ENCODE peak calls at places on chromosomes 3 and 15, in ten cellular contexts. S is CD8-positive, alpha-beta memory T cell; O is left ventricle myocardium inferior; C is Ammon's horn; J is germinal center; V is iPS-NIHi11; L is Caki2; U is ureter; T is stimulated activated CD4-positive, alpha-beta T cell treated with anti-CD3 and anti-CD28 coated beads, Interleukin-15, amount 100 ng/mL, for 24 hours; D is stimulated activated CD8-positive, alpha-beta memory T cell treated with anti-CD3 and anti-CD28 coated beads, Interleukin-12 subunit alpha, Interleukin-12 subunit beta, amount 100 ng/mL, for 1 hour. G is an unnamed sample.

GRCh38 chr3:14915636-14916222 is 31.7 kb upstream of the NR2C2 start:
- DNase-seq in S (no peak), O (no peak), C (no peak), J (no peak), V (no peak), L (no peak), U (peak), T (no peak), D (no peak), G (no peak)

GRCh38 chr3:143343031-143343430 is 223.5 kb downstream of the CHST2 start:
- DNase-seq in S (no peak), O (no peak), C (no peak), J (no peak), V (no peak), L (no peak), U (no peak), T (no peak), D (no peak), G (no peak)

GRCh38 chr3:47016934-47017435 is 37.5 kb downstream of the NBEAL2 start:
- DNase-seq in S (peak), O (no peak), C (no peak), J (no peak), V (no peak), L (no peak), U (no peak), T (peak), D (no peak), G (peak)

GRCh38 chr3:194687638-194688206 is 2.0 kb downstream of the FAM43A start:
- DNase-seq in S (peak), O (peak), C (peak), J (peak), V (peak), L (no peak), U (peak), T (peak), D (peak), G (peak)

GRCh38 chr3:71930056-71930991 is 145.4 kb upstream of the PROK2 start:
- DNase-seq in S (no peak), O (no peak), C (no peak), J (peak), V (peak), L (no peak), U (no peak), T (peak), D (no peak), G (no peak)

GRCh38 chr3:139561959-139562676 is 22.6 kb upstream of the RBP1 start:
- DNase-seq in S (no peak), O (no peak), C (no peak), J (no peak), V (peak), L (peak), U (no peak), T (no peak), D (no peak), G (no peak)

GRCh38 chr3:122589297-122589696 is 11.8 kb downstream of the PARP15 start:
- DNase-seq in S (no peak), O (no peak), C (no peak), J (no peak), V (no peak), L (no peak), U (no peak), T (no peak), D (no peak), G (no peak)

GRCh38 chr3:12483364-12483763 is 916 bp upstream of the TSEN2 start:
- DNase-seq in S (no peak), O (no peak), C (peak), J (no peak), V (no peak), L (peak), U (no peak), T (no peak), D (no peak), G (no peak)

GRCh38 chr15:88126695-88127476 is 129.7 kb downstream of the NTRK3 start:
- DNase-seq in S (no peak), O (no peak), C (no peak), J (no peak), V (no peak), L (no peak), U (no peak), T (no peak), D (no peak), G (no peak)